ENCODE peak calls at places on chromosomes 12 and 14, in six cellular contexts. M is stimulated activated CD4-positive, alpha-beta T cell treated with anti-CD3 and anti-CD28 coated beads, Interleukin-12 subunit alpha, Interleukin-12 subunit beta, amount 100 ng/mL, for 24 hours; Z is H4; T is dorsolateral prefrontal cortex; S is AG08395; C is HepG2. V is an unnamed sample.

GRCh38 chr12:2324375-2324774 is 271.6 kb downstream of the CACNA1C start:
- DNase-seq in M (no peak), Z (no peak), T (peak), S (no peak), C (no peak), V (peak)

GRCh38 chr12:56632701-56633464 is 2.8 kb upstream of the BAZ2A start:
- DNase-seq in M (no peak), Z (no peak), T (no peak), S (no peak), C (no peak), V (no peak)

GRCh38 chr12:101407054-101407437 is 526 bp downstream of the ARL1 start:
- DNase-seq in M (peak), Z (no peak), T (no peak), S (no peak), C (peak), V (no peak)

GRCh38 chr12:87231818-87232217 is 797.4 kb downstream of the C12orf50 start:
- DNase-seq in M (no peak), Z (no peak), T (no peak), S (no peak), C (no peak), V (no peak)

GRCh38 chr12:95158919-95159318 is 58.3 kb downstream of the FGD6 start:
- DNase-seq in M (no peak), Z (no peak), T (no peak), S (no peak), C (no peak), V (no peak)

GRCh38 chr12:3445127-3445978 is 45.6 kb upstream of the PRMT8 start:
- DNase-seq in M (no peak), Z (no peak), T (no peak), S (no peak), C (no peak), V (peak)

GRCh38 chr12:116087962-116088361 is 189.5 kb downstream of the MED13L start:
- DNase-seq in M (no peak), Z (no peak), T (no peak), S (no peak), C (peak), V (no peak)

GRCh38 chr14:92673601-92674000 is 74.8 kb downstream of the LGMN start:
- DNase-seq in M (no peak), Z (no peak), T (no peak), S (no peak), C (no peak), V (no peak)

GRCh38 chr12:97203408-97203807 is 259.2 kb upstream of the RMST start:
- DNase-seq in M (no peak), Z (no peak), T (no peak), S (no peak), C (no peak), V (no peak)

V was measured in mucosa of descending colon.